ENCODE peak calls at places on chromosomes 16 and 17, in seven cellular contexts. One of them, this sample, is unnamed.

GRCh38 chr16:72985148-72985882 is 62.6 kb downstream of the ZFHX3 start:
- DNase-seq in upper lobe of left lung: no peak
- DNase-seq in SK-N-SH: no peak
- DNase-seq in endothelial cell of umbilical vein: no peak
- DNase-seq in HCT116: no peak
- DNase-seq in sigmoid colon: peak; percentile 92
- DNase-seq in prostate gland: no peak
- DNase-seq in this sample: no peak

GRCh38 chr17:16439303-16439791 is 24.0 kb downstream of the TRPV2 start:
- DNase-seq in upper lobe of left lung: no peak
- DNase-seq in SK-N-SH: no peak
- DNase-seq in endothelial cell of umbilical vein: no peak
- DNase-seq in HCT116: no peak
- DNase-seq in sigmoid colon: no peak
- DNase-seq in prostate gland: no peak
- DNase-seq in this sample: no peak

GRCh38 chr17:69223809-69224208 is 4.8 kb downstream of the ABCA10 start:
- DNase-seq in upper lobe of left lung: no peak
- DNase-seq in SK-N-SH: no peak
- DNase-seq in endothelial cell of umbilical vein: peak; percentile 22
- DNase-seq in HCT116: no peak
- DNase-seq in sigmoid colon: no peak
- DNase-seq in prostate gland: no peak
- DNase-seq in this sample: no peak

GRCh38 chr17:8419305-8419704 is 16.4 kb upstream of the NDEL1 start:
- DNase-seq in upper lobe of left lung: no peak
- DNase-seq in SK-N-SH: no peak
- DNase-seq in endothelial cell of umbilical vein: no peak
- DNase-seq in HCT116: no peak
- DNase-seq in sigmoid colon: no peak
- DNase-seq in prostate gland: no peak
- DNase-seq in this sample: no peak

GRCh38 chr16:73878616-73879015 is 418.0 kb upstream of the PSMD7 start:
- DNase-seq in upper lobe of left lung: no peak
- DNase-seq in SK-N-SH: peak; percentile 46
- DNase-seq in endothelial cell of umbilical vein: peak; percentile 65
- DNase-seq in HCT116: peak; percentile 52
- DNase-seq in sigmoid colon: no peak
- DNase-seq in prostate gland: peak; percentile 10
- DNase-seq in this sample: no peak

GRCh38 chr17:44108440-44109311 is 14.8 kb downstream of the HDAC5 start:
- DNase-seq in upper lobe of left lung: no peak
- DNase-seq in SK-N-SH: peak; percentile 52
- DNase-seq in endothelial cell of umbilical vein: no peak
- DNase-seq in HCT116: no peak
- DNase-seq in sigmoid colon: peak; percentile 98
- DNase-seq in prostate gland: peak; percentile 29
- DNase-seq in this sample: peak; percentile 65

GRCh38 chr17:35542990-35543389 is 5.5 kb upstream of the SLFN12L start:
- DNase-seq in upper lobe of left lung: no peak
- DNase-seq in SK-N-SH: no peak
- DNase-seq in endothelial cell of umbilical vein: peak; percentile 85
- DNase-seq in HCT116: no peak
- DNase-seq in sigmoid colon: no peak
- DNase-seq in prostate gland: no peak
- DNase-seq in this sample: no peak

GRCh38 chr17:82737981-82738877 is 2.8 kb downstream of the FN3K start:
- DNase-seq in upper lobe of left lung: peak; percentile 78
- DNase-seq in SK-N-SH: no peak
- DNase-seq in endothelial cell of umbilical vein: no peak
- DNase-seq in HCT116: no peak
- DNase-seq in sigmoid colon: no peak
- DNase-seq in prostate gland: no peak
- DNase-seq in this sample: peak; percentile 64

GRCh38 chr17:17147821-17148220 is 58.3 kb downstream of the PLD6 start:
- DNase-seq in upper lobe of left lung: no peak
- DNase-seq in SK-N-SH: no peak
- DNase-seq in endothelial cell of umbilical vein: no peak
- DNase-seq in HCT116: no peak
- DNase-seq in sigmoid colon: no peak
- DNase-seq in prostate gland: no peak
- DNase-seq in this sample: no peak

GRCh38 chr17:83154311-83155127 is 75.1 kb downstream of the METRNL start:
- DNase-seq in upper lobe of left lung: peak; percentile 37
- DNase-seq in SK-N-SH: no peak
- DNase-seq in endothelial cell of umbilical vein: no peak
- DNase-seq in HCT116: no peak
- DNase-seq in sigmoid colon: peak; percentile 45
- DNase-seq in prostate gland: no peak
- DNase-seq in this sample: no peak

GRCh38 chr17:78865682-78866390 is 25.2 kb upstream of the USP36 start:
- DNase-seq in upper lobe of left lung: no peak
- DNase-seq in SK-N-SH: peak; percentile 89
- DNase-seq in endothelial cell of umbilical vein: peak; percentile 89
- DNase-seq in HCT116: peak; percentile 73
- DNase-seq in sigmoid colon: peak; percentile 91
- DNase-seq in prostate gland: peak; percentile 65
- DNase-seq in this sample: peak; percentile 89

GRCh38 chr17:44144966-44145739 is 3.4 kb downstream of the HROB start:
- DNase-seq in upper lobe of left lung: no peak
- DNase-seq in SK-N-SH: no peak
- DNase-seq in endothelial cell of umbilical vein: no peak
- DNase-seq in HCT116: no peak
- DNase-seq in sigmoid colon: no peak
- DNase-seq in prostate gland: no peak
- DNase-seq in this sample: no peak

GRCh38 chr17:81443269-81443668 is 48.0 kb downstream of the BAHCC1 start:
- DNase-seq in upper lobe of left lung: peak; percentile 80
- DNase-seq in SK-N-SH: no peak
- DNase-seq in endothelial cell of umbilical vein: no peak
- DNase-seq in HCT116: no peak
- DNase-seq in sigmoid colon: no peak
- DNase-seq in prostate gland: no peak
- DNase-seq in this sample: no peak

GRCh38 chr17:61218438-61218837 is 181.2 kb upstream of the TBX2 start:
- DNase-seq in upper lobe of left lung: no peak
- DNase-seq in SK-N-SH: no peak
- DNase-seq in endothelial cell of umbilical vein: no peak
- DNase-seq in HCT116: no peak
- DNase-seq in sigmoid colon: no peak
- DNase-seq in prostate gland: no peak
- DNase-seq in this sample: no peak

GRCh38 chr17:78885956-78886355 is 17.0 kb downstream of the CEP295NL start:
- DNase-seq in upper lobe of left lung: no peak
- DNase-seq in SK-N-SH: peak; percentile 9
- DNase-seq in endothelial cell of umbilical vein: no peak
- DNase-seq in HCT116: peak; percentile 26
- DNase-seq in sigmoid colon: no peak
- DNase-seq in prostate gland: no peak
- DNase-seq in this sample: no peak

GRCh38 chr16:77169650-77170236 is 21.2 kb upstream of the MON1B start:
- DNase-seq in upper lobe of left lung: no peak
- DNase-seq in SK-N-SH: peak; percentile 45
- DNase-seq in endothelial cell of umbilical vein: peak; percentile 36
- DNase-seq in HCT116: peak; percentile 42
- DNase-seq in sigmoid colon: no peak
- DNase-seq in prostate gland: no peak
- DNase-seq in this sample: peak; percentile 47

GRCh38 chr16:17070882-17071592 is 399.7 kb downstream of the XYLT1 start:
- DNase-seq in upper lobe of left lung: no peak
- DNase-seq in SK-N-SH: no peak
- DNase-seq in endothelial cell of umbilical vein: no peak
- DNase-seq in HCT116: no peak
- DNase-seq in sigmoid colon: no peak
- DNase-seq in prostate gland: peak; percentile 64
- DNase-seq in this sample: peak; percentile 49

GRCh38 chr17:73118876-73119485 is 26.5 kb upstream of the SLC39A11 start:
- DNase-seq in upper lobe of left lung: no peak
- DNase-seq in SK-N-SH: peak; percentile 82
- DNase-seq in endothelial cell of umbilical vein: no peak
- DNase-seq in HCT116: no peak
- DNase-seq in sigmoid colon: no peak
- DNase-seq in prostate gland: no peak
- DNase-seq in this sample: no peak

GRCh38 chr17:50080096-50080480 is 15.1 kb upstream of the PDK2 start:
- DNase-seq in upper lobe of left lung: peak; percentile 32
- DNase-seq in SK-N-SH: no peak
- DNase-seq in endothelial cell of umbilical vein: no peak
- DNase-seq in HCT116: no peak
- DNase-seq in sigmoid colon: no peak
- DNase-seq in prostate gland: no peak
- DNase-seq in this sample: no peak

GRCh38 chr17:78873519-78874340 is 29.3 kb downstream of the CEP295NL start:
- DNase-seq in upper lobe of left lung: no peak
- DNase-seq in SK-N-SH: peak; percentile 77
- DNase-seq in endothelial cell of umbilical vein: peak; percentile 94
- DNase-seq in HCT116: no peak
- DNase-seq in sigmoid colon: no peak
- DNase-seq in prostate gland: peak; percentile 51
- DNase-seq in this sample: peak; percentile 82

GRCh38 chr16:88329726-88330700 is 52.7 kb upstream of the ZNF469 start:
- DNase-seq in upper lobe of left lung: no peak
- DNase-seq in SK-N-SH: no peak
- DNase-seq in endothelial cell of umbilical vein: no peak
- DNase-seq in HCT116: no peak
- DNase-seq in sigmoid colon: no peak
- DNase-seq in prostate gland: no peak
- DNase-seq in this sample: no peak

GRCh38 chr17:80720624-80721577 is 176.3 kb downstream of the RPTOR start:
- DNase-seq in upper lobe of left lung: peak; percentile 52
- DNase-seq in SK-N-SH: no peak
- DNase-seq in endothelial cell of umbilical vein: no peak
- DNase-seq in HCT116: no peak
- DNase-seq in sigmoid colon: no peak
- DNase-seq in prostate gland: no peak
- DNase-seq in this sample: peak; percentile 37

GRCh38 chr17:13640559-13640958 is 38.8 kb upstream of the HS3ST3A1 start:
- DNase-seq in upper lobe of left lung: no peak
- DNase-seq in SK-N-SH: no peak
- DNase-seq in endothelial cell of umbilical vein: no peak
- DNase-seq in HCT116: no peak
- DNase-seq in sigmoid colon: no peak
- DNase-seq in prostate gland: no peak
- DNase-seq in this sample: no peak

GRCh38 chr17:72978593-72979218 is 113.8 kb downstream of the SLC39A11 start:
- DNase-seq in upper lobe of left lung: no peak
- DNase-seq in SK-N-SH: peak; percentile 51
- DNase-seq in endothelial cell of umbilical vein: no peak
- DNase-seq in HCT116: no peak
- DNase-seq in sigmoid colon: no peak
- DNase-seq in prostate gland: no peak
- DNase-seq in this sample: no peak

GRCh38 chr17:50139950-50140885 is 10.3 kb upstream of the SAMD14 start:
- DNase-seq in upper lobe of left lung: peak; percentile 88
- DNase-seq in SK-N-SH: peak; percentile 98
- DNase-seq in endothelial cell of umbilical vein: peak; percentile 78
- DNase-seq in HCT116: peak; percentile 63
- DNase-seq in sigmoid colon: peak; percentile 91
- DNase-seq in prostate gland: peak; percentile 63
- DNase-seq in this sample: peak; percentile 81

GRCh38 chr16:50901062-50901461 is 159.2 kb downstream of the CYLD start:
- DNase-seq in upper lobe of left lung: no peak
- DNase-seq in SK-N-SH: no peak
- DNase-seq in endothelial cell of umbilical vein: no peak
- DNase-seq in HCT116: no peak
- DNase-seq in sigmoid colon: no peak
- DNase-seq in prostate gland: no peak
- DNase-seq in this sample: no peak

GRCh38 chr16:50900391-50900942 is 158.6 kb downstream of the CYLD start:
- DNase-seq in upper lobe of left lung: no peak
- DNase-seq in SK-N-SH: no peak
- DNase-seq in endothelial cell of umbilical vein: no peak
- DNase-seq in HCT116: no peak
- DNase-seq in sigmoid colon: no peak
- DNase-seq in prostate gland: no peak
- DNase-seq in this sample: no peak

GRCh38 chr16:50902457-50902856 is 160.6 kb downstream of the CYLD start:
- DNase-seq in upper lobe of left lung: no peak
- DNase-seq in SK-N-SH: no peak
- DNase-seq in endothelial cell of umbilical vein: no peak
- DNase-seq in HCT116: no peak
- DNase-seq in sigmoid colon: no peak
- DNase-seq in prostate gland: no peak
- DNase-seq in this sample: no peak
- TF ChIP-seq CTCF in upper lobe of left lung: no peak
- TF ChIP-seq CTCF in SK-N-SH: no peak
- TF ChIP-seq CTCF in endothelial cell of umbilical vein: no peak
- TF ChIP-seq CTCF in HCT116: no peak
- TF ChIP-seq CTCF in sigmoid colon: no peak
- TF ChIP-seq CTCF in prostate gland: no peak
- TF ChIP-seq CTCF in this sample: no peak

DNA sequence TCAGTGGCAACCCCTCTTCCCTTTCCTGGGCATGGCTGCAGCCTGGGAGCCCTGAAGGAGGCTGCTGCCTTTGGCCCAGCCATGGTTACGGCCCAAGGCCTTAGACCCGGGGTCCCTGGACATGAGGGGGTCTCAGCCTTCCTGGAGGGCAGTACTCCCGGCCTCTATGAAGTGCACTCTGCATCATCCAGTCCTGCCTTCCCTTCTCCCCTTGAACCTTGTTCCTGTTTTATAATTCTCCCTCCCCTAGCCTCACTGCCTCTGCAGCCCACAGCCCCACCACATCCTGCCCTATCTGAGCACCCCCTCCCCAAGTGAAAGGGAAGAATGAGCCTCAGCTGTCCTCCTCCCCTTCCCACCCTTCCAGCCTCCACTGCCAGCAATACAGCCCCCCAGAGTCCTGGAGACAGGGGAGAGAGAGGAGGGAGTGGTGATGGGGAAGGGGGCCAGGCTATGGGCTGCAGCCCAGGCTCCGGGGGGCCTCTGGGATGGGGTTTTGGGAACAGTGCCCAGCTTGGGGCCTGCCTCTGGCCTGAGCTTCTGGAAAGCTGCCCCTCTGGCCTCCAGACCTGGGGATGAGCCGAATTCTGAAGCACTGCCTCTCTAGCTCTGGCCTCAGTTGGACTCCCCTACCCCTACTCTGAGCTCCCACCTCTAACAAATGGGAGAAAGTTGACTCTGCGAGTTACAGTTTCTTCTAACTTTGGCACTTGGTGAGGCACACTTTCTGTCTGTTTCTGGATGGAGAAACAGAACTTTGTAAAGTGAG is 7.6 kb downstream of the CCR7 start:
- DNase-seq in upper lobe of left lung: peak; percentile 43
- DNase-seq in SK-N-SH: no peak
- DNase-seq in endothelial cell of umbilical vein: no peak
- DNase-seq in HCT116: no peak
- DNase-seq in sigmoid colon: no peak
- DNase-seq in prostate gland: no peak
- DNase-seq in this sample: peak; percentile 20
- TF ChIP-seq POLR2AphosphoS5 in upper lobe of left lung: no peak
- TF ChIP-seq POLR2AphosphoS5 in SK-N-SH: no peak
- TF ChIP-seq POLR2AphosphoS5 in endothelial cell of umbilical vein: no peak
- TF ChIP-seq POLR2AphosphoS5 in HCT116: no peak
- TF ChIP-seq POLR2AphosphoS5 in sigmoid colon: no peak
- TF ChIP-seq POLR2AphosphoS5 in prostate gland: no peak
- TF ChIP-seq POLR2AphosphoS5 in this sample: no peak

GRCh38 chr16:10093564-10093963 is 88.7 kb downstream of the GRIN2A start:
- DNase-seq in upper lobe of left lung: no peak
- DNase-seq in SK-N-SH: no peak
- DNase-seq in endothelial cell of umbilical vein: no peak
- DNase-seq in HCT116: no peak
- DNase-seq in sigmoid colon: no peak
- DNase-seq in prostate gland: no peak
- DNase-seq in this sample: no peak
- TF ChIP-seq CTCF in upper lobe of left lung: no peak
- TF ChIP-seq CTCF in SK-N-SH: no peak
- TF ChIP-seq CTCF in endothelial cell of umbilical vein: no peak
- TF ChIP-seq CTCF in HCT116: no peak
- TF ChIP-seq CTCF in sigmoid colon: no peak
- TF ChIP-seq CTCF in prostate gland: no peak
- TF ChIP-seq CTCF in this sample: no peak

GRCh38 chr17:41705271-41705991 is 6.7 kb upstream of the GAST start:
- DNase-seq in upper lobe of left lung: no peak
- DNase-seq in SK-N-SH: no peak
- DNase-seq in endothelial cell of umbilical vein: peak; percentile 29
- DNase-seq in HCT116: no peak
- DNase-seq in sigmoid colon: no peak
- DNase-seq in prostate gland: no peak
- DNase-seq in this sample: no peak
- TF ChIP-seq POLR2AphosphoS5 in upper lobe of left lung: no peak
- TF ChIP-seq POLR2AphosphoS5 in SK-N-SH: no peak
- TF ChIP-seq POLR2AphosphoS5 in endothelial cell of umbilical vein: no peak
- TF ChIP-seq POLR2AphosphoS5 in HCT116: no peak
- TF ChIP-seq POLR2AphosphoS5 in sigmoid colon: no peak
- TF ChIP-seq POLR2AphosphoS5 in prostate gland: no peak
- TF ChIP-seq POLR2AphosphoS5 in this sample: no peak